ENCODE peak calls at places on chromosomes 5 and 9, in ten cellular contexts. B, K, H, Q, A, V, Y, J, L and R are unnamed samples.

GRCh38 chr5:149732500-149733128 is 2.5 kb downstream of the PPARGC1B start:
- DNase-seq in H (no peak), Y (no peak), L (no peak), A (no peak), B (no peak), Q (no peak), V (no peak), J (no peak), K (no peak), R (no peak)

GRCh38 chr9:137881591-137882505 is 4.3 kb downstream of the CACNA1B start:
- DNase-seq in V (no peak), K (no peak), L (no peak), Q (no peak), H (no peak), B (no peak), J (no peak), A (no peak), Y (no peak), R (no peak)

GRCh38 chr5:176609724-176610429 is at the start of gene GPRIN1:
- DNase-seq in L (no peak), B (no peak), H (peak; percentile 64), A (peak; percentile 52), Y (peak; percentile 52), J (peak; percentile 77), Q (no peak), K (peak; percentile 42), V (peak; percentile 98), R (peak; percentile 10)

GRCh38 chr5:123482258-123482657 is 29.7 kb upstream of the CSNK1G3 start:
- DNase-seq in B (no peak), Q (no peak), J (no peak), H (no peak), A (no peak), K (no peak), L (no peak), Y (no peak), V (no peak), R (no peak)

GRCh38 chr9:93268551-93269314 is 84.8 kb downstream of the WNK2 start:
- DNase-seq in A (peak; percentile 90), B (no peak), Q (peak; percentile 43), H (no peak), J (peak; percentile 15), Y (no peak), L (no peak), K (no peak), V (peak; percentile 2), R (no peak)

GRCh38 chr9:135574331-135574730 is 12.8 kb downstream of the PAEP start:
- DNase-seq in V (no peak), J (no peak), L (no peak), B (no peak), Y (no peak), A (no peak), H (no peak), K (no peak), Q (no peak), R (no peak)

GRCh38 chr9:93011114-93011513 is 47.4 kb upstream of the SUSD3 start:
- DNase-seq in B (no peak), Q (peak; percentile 87), Y (no peak), J (no peak), V (no peak), H (no peak), L (no peak), A (no peak), K (no peak), R (no peak)

GRCh38 chr5:78294250-78295034 is at the start of gene AP3B1:
- DNase-seq in A (peak; percentile 99), K (peak; percentile 93), Q (peak; percentile 100), H (peak; percentile 99), V (peak; percentile 99), B (peak; percentile 93), L (peak; percentile 93), J (peak; percentile 99), Y (peak; percentile 99), R (peak; percentile 99)

GRCh38 chr5:322281-322941 is 897 bp downstream of the AHRR start:
- DNase-seq in A (no peak), H (no peak), K (no peak), L (no peak), B (no peak), Y (no peak), V (peak; percentile 89), J (no peak), Q (peak; percentile 84), R (no peak)